ENCODE peak calls at places on chromosomes 12 and 14, in ten cellular contexts. G is adipocyte; J is GM06990; B is lower lobe of right lung; S is left lung; E is uterus; I is CD8-positive, alpha-beta memory T cell; D is heart left ventricle; Y is HCT116; X is tibial artery. F is an unnamed sample.
A peak's percentile ranks its signal among the peaks of the same experiment; 100 is the strongest.

GRCh38 chr14:95619785-95620417 is 66.3 kb upstream of the TCL1B start:
- DNase-seq in Y (no peak), B (no peak), S (no peak), E (no peak), D (no peak), X (no peak), J (no peak), I (no peak), G (no peak), F (no peak)

GRCh38 chr12:53172352-53172751 is 8.2 kb upstream of the ZNF740 start:
- DNase-seq in G (peak; percentile 13), I (no peak), E (peak; percentile 63), Y (no peak), D (no peak), X (no peak), J (no peak), B (no peak), S (no peak), F (peak; percentile 66)

GRCh38 chr12:44000309-44000952 is 164.6 kb downstream of the TMEM117 start:
- DNase-seq in J (no peak), S (no peak), X (no peak), D (no peak), E (no peak), B (no peak), I (peak; percentile 2), Y (peak; percentile 60), G (peak; percentile 49), F (peak; percentile 31)

GRCh38 chr12:102394200-102394599 is 86.2 kb downstream of the IGF1 start:
- DNase-seq in I (no peak), J (no peak), Y (no peak), B (no peak), S (no peak), G (no peak), D (no peak), X (no peak), E (no peak), F (no peak)

GRCh38 chr12:63917864-63918742 is 73.6 kb downstream of the SRGAP1 start:
- DNase-seq in B (no peak), D (no peak), E (peak; percentile 33), S (no peak), I (no peak), J (peak; percentile 37), Y (peak; percentile 91), G (peak; percentile 97), X (no peak), F (peak; percentile 41)

GRCh38 chr14:65003394-65003793 is 16.7 kb downstream of the FNTB start:
- DNase-seq in S (no peak), E (no peak), Y (no peak), I (no peak), J (no peak), D (no peak), X (no peak), B (no peak), G (no peak), F (no peak)

GRCh38 chr12:132672678-132673077 is 14.5 kb downstream of the POLE start:
- DNase-seq in X (no peak), S (no peak), E (no peak), G (no peak), I (no peak), J (no peak), D (no peak), B (no peak), Y (no peak), F (no peak)

GRCh38 chr14:100780646-100781355 is 45.1 kb upstream of the MEG3 start:
- DNase-seq in X (peak; percentile 29), Y (no peak), E (peak; percentile 6), S (no peak), B (no peak), G (no peak), D (no peak), J (no peak), I (no peak), F (no peak)

GRCh38 chr14:105475269-105475915 is 771 bp downstream of the CRIP2 start:
- DNase-seq in B (no peak), I (no peak), S (no peak), Y (no peak), G (no peak), E (peak; percentile 57), D (peak; percentile 79), J (no peak), X (peak; percentile 88), F (peak; percentile 83)

GRCh38 chr12:89333564-89334252 is 18.6 kb downstream of the DUSP6 start:
- DNase-seq in G (no peak), Y (no peak), B (peak; percentile 55), J (no peak), I (no peak), D (peak; percentile 39), E (no peak), S (no peak), X (no peak), F (peak; percentile 14)

GRCh38 chr12:124865728-124866127 is 2.1 kb upstream of the SCARB1 start:
- DNase-seq in Y (no peak), D (no peak), E (no peak), I (no peak), J (no peak), S (no peak), G (no peak), B (no peak), X (no peak), F (no peak)

GRCh38 chr12:3342051-3342450 is 149.0 kb upstream of the PRMT8 start:
- DNase-seq in E (no peak), G (peak; percentile 33), B (no peak), D (peak; percentile 76), X (no peak), Y (no peak), J (no peak), S (no peak), I (no peak), F (no peak)

GRCh38 chr14:96177766-96178377 is 26.8 kb upstream of the BDKRB2 start:
- DNase-seq in X (no peak), I (no peak), D (no peak), G (peak; percentile 44), Y (no peak), S (no peak), E (peak; percentile 52), J (no peak), B (no peak), F (no peak)

GRCh38 chr14:38078393-38078792 is 129.3 kb upstream of the SSTR1 start:
- DNase-seq in I (peak; percentile 85), S (peak; percentile 43), B (peak; percentile 51), E (peak; percentile 14), D (no peak), X (no peak), J (no peak), Y (no peak), G (no peak), F (no peak)

GRCh38 chr12:102029148-102029547 is 32.6 kb downstream of the WASHC3 start:
- DNase-seq in S (no peak), D (no peak), E (no peak), J (no peak), X (no peak), Y (no peak), I (no peak), G (no peak), B (no peak), F (no peak)

GRCh38 chr12:19692091-19692490 is 252.8 kb downstream of the AEBP2 start:
- DNase-seq in D (no peak), E (no peak), B (no peak), G (no peak), X (no peak), I (no peak), Y (no peak), S (no peak), J (no peak), F (no peak)

GRCh38 chr12:113880993-113881392 is 85.1 kb downstream of the RBM19 start:
- DNase-seq in I (no peak), S (no peak), D (no peak), G (no peak), E (no peak), J (no peak), B (no peak), Y (no peak), X (no peak), F (no peak)

GRCh38 chr12:4977104-4977503 is 66.6 kb upstream of the KCNA5 start:
- DNase-seq in J (no peak), Y (no peak), G (no peak), D (no peak), S (no peak), I (no peak), E (no peak), X (no peak), B (no peak), F (no peak)

GRCh38 chr12:17416748-17417147 is 673.2 kb downstream of the RERGL start:
- DNase-seq in E (no peak), B (no peak), J (no peak), Y (no peak), S (no peak), G (no peak), X (no peak), D (no peak), I (no peak), F (no peak)

GRCh38 chr14:76762617-76763361 is 1.5 kb downstream of the VASH1 start:
- DNase-seq in B (no peak), G (peak; percentile 27), E (no peak), D (no peak), S (no peak), I (no peak), X (peak; percentile 65), J (no peak), Y (no peak), F (no peak)
- H3K4me3 ChIP-seq in B (peak overlapping the region; percentile 86), G (peak overlapping the region; percentile 81), E (peak overlapping the region; percentile 76), D (peak overlapping the region; percentile 96), S (peak overlapping the region; percentile 69), I (no peak overlapping the region), X (peak overlapping the region; percentile 99), J (peak overlapping the region; percentile 62), Y (no peak overlapping the region), F (no peak overlapping the region)

GRCh38 chr12:116707751-116708150 is 30.1 kb downstream of the SPRING1 start:
- DNase-seq in E (no peak), S (no peak), D (no peak), G (no peak), I (no peak), Y (no peak), B (no peak), X (no peak), J (no peak), F (no peak)
- H3K27me3 ChIP-seq in E (no peaks in the 10 kb centered on the region), S (peaks cover 19% of the 10 kb centered on the region), D (no peaks in the 10 kb centered on the region), G (peaks cover 10% of the 10 kb centered on the region), I (peaks cover 4% of the 10 kb centered on the region), Y (no peaks in the 10 kb centered on the region), B (no peaks in the 10 kb centered on the region), X (peaks cover 12% of the 10 kb centered on the region), J (no peaks in the 10 kb centered on the region), F (peaks cover 13% of the 10 kb centered on the region)

GRCh38 chr12:122412851-122413433 is 9.5 kb downstream of the CLIP1 start:
- DNase-seq in I (no peak), J (no peak), B (no peak), S (no peak), D (no peak), E (no peak), X (no peak), G (no peak), Y (no peak), F (no peak)

GRCh38 chr12:122411537-122411936 is 10.9 kb downstream of the CLIP1 start:
- DNase-seq in X (no peak), E (no peak), B (no peak), J (no peak), Y (no peak), S (no peak), G (no peak), D (no peak), I (no peak), F (peak; percentile 88)

GRCh38 chr12:122413516-122414404 is 8.7 kb downstream of the CLIP1 start:
- DNase-seq in B (no peak), G (peak; percentile 33), I (no peak), E (no peak), J (no peak), D (no peak), Y (no peak), X (no peak), S (no peak), F (peak; percentile 41)
- H3K4me3 ChIP-seq in B (no peak overlapping the region), G (peak overlapping the region; percentile 61), I (no peak overlapping the region), E (no peak overlapping the region), J (peak overlapping the region; percentile 24), D (no peak overlapping the region), Y (no peak overlapping the region), X (no peak overlapping the region), S (no peak overlapping the region), F (no peak overlapping the region)

GRCh38 chr12:115160290-115161108 is 476.5 kb upstream of the TBX3 start:
- DNase-seq in J (no peak), X (no peak), E (no peak), S (no peak), I (no peak), Y (no peak), B (no peak), G (no peak), D (no peak), F (no peak)
- H3K27me3 ChIP-seq in J (no peaks in the 10 kb centered on the region), X (no peaks in the 10 kb centered on the region), E (no peaks in the 10 kb centered on the region), S (no peaks in the 10 kb centered on the region), I (no peaks in the 10 kb centered on the region), Y (no peaks in the 10 kb centered on the region), B (no peaks in the 10 kb centered on the region), G (no peaks in the 10 kb centered on the region), D (no peaks in the 10 kb centered on the region), F (no peaks in the 10 kb centered on the region)